ENCODE peak calls at places on chromosomes 11 and 22, in ten cellular contexts. J, U, I, A, X, N, T, V, B and O are unnamed samples.

GRCh38 chr11:118918128-118918685 is 7.5 kb downstream of the BCL9L start:
- DNase-seq in J (peak), U (peak), I (peak), A (peak), X (peak), N (peak), T (peak), V (peak), B (no peak), O (peak)

GRCh38 chr11:120039031-120039430 is 98.9 kb downstream of the TRIM29 start:
- DNase-seq in J (no peak), U (no peak), I (no peak), A (peak), X (no peak), N (no peak), T (no peak), V (no peak), B (no peak), O (no peak)

GRCh38 chr11:13550761-13551160 is 55.0 kb upstream of the PTH start:
- DNase-seq in J (no peak), U (no peak), I (no peak), A (no peak), X (no peak), N (no peak), T (no peak), V (no peak), B (no peak), O (no peak)

GRCh38 chr11:87866951-87867350 is 308.3 kb downstream of the RAB38 start:
- DNase-seq in J (no peak), U (no peak), I (no peak), A (no peak), X (no peak), N (no peak), T (no peak), V (no peak), B (no peak), O (no peak)

GRCh38 chr11:31799794-31800397 is 11.2 kb downstream of the PAX6 start:
- DNase-seq in J (no peak), U (no peak), I (no peak), A (peak), X (no peak), N (no peak), T (no peak), V (no peak), B (no peak), O (peak)

GRCh38 chr11:2777396-2777795 is 77.6 kb upstream of the KCNQ1OT1 start:
- DNase-seq in J (no peak), U (peak), I (peak), A (peak), X (peak), N (peak), T (no peak), V (peak), B (no peak), O (no peak)

GRCh38 chr22:46008291-46008690 is 31.3 kb upstream of the WNT7B start:
- DNase-seq in J (no peak), U (no peak), I (no peak), A (no peak), X (no peak), N (no peak), T (no peak), V (no peak), B (no peak), O (no peak)

GRCh38 chr11:128568166-128568778 is 19.1 kb downstream of the ETS1 start:
- DNase-seq in J (no peak), U (peak), I (no peak), A (peak), X (no peak), N (no peak), T (no peak), V (no peak), B (no peak), O (no peak)

GRCh38 chr11:66116576-66117361 is 46.7 kb downstream of the PACS1 start:
- DNase-seq in J (no peak), U (no peak), I (no peak), A (peak), X (no peak), N (no peak), T (no peak), V (no peak), B (no peak), O (no peak)

GRCh38 chr11:109865558-109866186 is 227.5 kb upstream of the ZC3H12C start:
- DNase-seq in J (no peak), U (peak), I (no peak), A (peak), X (peak), N (no peak), T (no peak), V (no peak), B (no peak), O (peak)

GRCh38 chr11:77968337-77968736 is 26.1 kb downstream of the INTS4 start:
- DNase-seq in J (no peak), U (no peak), I (no peak), A (no peak), X (no peak), N (no peak), T (no peak), V (no peak), B (no peak), O (no peak)

GRCh38 chr22:44892243-44892642 is 117.6 kb downstream of the PHF21B start:
- DNase-seq in J (no peak), U (no peak), I (no peak), A (peak), X (no peak), N (no peak), T (no peak), V (no peak), B (no peak), O (no peak)

GRCh38 chr11:37946155-37946766 is 1348.2 kb upstream of the RAG2 start:
- DNase-seq in J (peak), U (no peak), I (peak), A (peak), X (peak), N (no peak), T (peak), V (no peak), B (no peak), O (peak)

GRCh38 chr11:122931510-122931909 is 49.0 kb downstream of the JHY start:
- DNase-seq in J (no peak), U (no peak), I (no peak), A (no peak), X (no peak), N (no peak), T (no peak), V (no peak), B (no peak), O (no peak)

GRCh38 chr22:46607483-46608114 is 12.6 kb upstream of the GRAMD4 start:
- DNase-seq in J (no peak), U (no peak), I (no peak), A (no peak), X (no peak), N (no peak), T (no peak), V (peak), B (no peak), O (no peak)

GRCh38 chr11:123308077-123308476 is 113.0 kb upstream of the CLMP start:
- DNase-seq in J (peak), U (peak), I (peak), A (no peak), X (no peak), N (no peak), T (peak), V (no peak), B (no peak), O (no peak)

GRCh38 chr11:96388891-96389603 is 665 bp downstream of the CCDC82 start:
- DNase-seq in J (no peak), U (no peak), I (no peak), A (no peak), X (no peak), N (no peak), T (peak), V (no peak), B (no peak), O (peak)

GRCh38 chr11:33984682-33985389 is 66.7 kb upstream of the CAPRIN1 start:
- DNase-seq in J (peak), U (no peak), I (no peak), A (no peak), X (peak), N (no peak), T (peak), V (no peak), B (no peak), O (no peak)

GRCh38 chr11:35030716-35031213 is 108.2 kb upstream of the CD44 start:
- DNase-seq in J (peak), U (peak), I (peak), A (no peak), X (peak), N (peak), T (peak), V (no peak), B (no peak), O (no peak)

GRCh38 chr11:13030857-13031256 is 21.7 kb downstream of the RASSF10 start:
- DNase-seq in J (no peak), U (peak), I (no peak), A (no peak), X (no peak), N (peak), T (no peak), V (peak), B (no peak), O (no peak)

GRCh38 chr11:16917941-16918340 is 96.3 kb downstream of the PLEKHA7 start:
- DNase-seq in J (no peak), U (no peak), I (peak), A (no peak), X (peak), N (no peak), T (no peak), V (no peak), B (no peak), O (no peak)

GRCh38 chr11:79397252-79397651 is 43.6 kb downstream of the TENM4 start:
- DNase-seq in J (no peak), U (no peak), I (peak), A (no peak), X (no peak), N (no peak), T (peak), V (no peak), B (no peak), O (no peak)

GRCh38 chr11:59698506-59698905 is 15.1 kb downstream of the OR10V1 start:
- DNase-seq in J (peak), U (no peak), I (peak), A (no peak), X (no peak), N (no peak), T (no peak), V (no peak), B (no peak), O (no peak)

GRCh38 chr11:100731471-100731870 is 44.4 kb downstream of the ARHGAP42 start:
- DNase-seq in J (no peak), U (no peak), I (no peak), A (peak), X (no peak), N (no peak), T (no peak), V (no peak), B (no peak), O (no peak)

GRCh38 chr11:132111781-132112380 is 741.5 kb downstream of the NTM start:
- DNase-seq in J (peak), U (no peak), I (peak), A (no peak), X (peak), N (no peak), T (peak), V (no peak), B (no peak), O (no peak)

GRCh38 chr11:19919050-19919561 is 206.5 kb downstream of the NAV2 start:
- DNase-seq in J (peak), U (peak), I (peak), A (no peak), X (peak), N (no peak), T (peak), V (peak), B (no peak), O (no peak)

GRCh38 chr22:38259370-38259769 is 13.4 kb downstream of the TMEM184B start:
- DNase-seq in J (no peak), U (no peak), I (no peak), A (no peak), X (no peak), N (no peak), T (no peak), V (no peak), B (no peak), O (no peak)

GRCh38 chr11:118609380-118610219 is 2.2 kb downstream of the PHLDB1 start:
- DNase-seq in J (no peak), U (no peak), I (peak), A (peak), X (no peak), N (no peak), T (no peak), V (no peak), B (no peak), O (peak)

GRCh38 chr22:20747223-20747622 is 26.7 kb upstream of the SERPIND1 start:
- DNase-seq in J (no peak), U (no peak), I (no peak), A (no peak), X (no peak), N (no peak), T (no peak), V (no peak), B (no peak), O (no peak)

GRCh38 chr22:30575011-30575671 is 676 bp upstream of the GAL3ST1 start:
- DNase-seq in J (no peak), U (peak), I (peak), A (peak), X (no peak), N (peak), T (peak), V (no peak), B (no peak), O (peak)

GRCh38 chr11:76512851-76513653 is 68.2 kb downstream of the EMSY start:
- DNase-seq in J (peak), U (no peak), I (peak), A (no peak), X (peak), N (no peak), T (peak), V (no peak), B (no peak), O (peak)

GRCh38 chr11:114353448-114353847 is 46.9 kb downstream of the C11orf71 start:
- DNase-seq in J (peak), U (no peak), I (no peak), A (no peak), X (peak), N (no peak), T (peak), V (no peak), B (no peak), O (no peak)

GRCh38 chr11:129230006-129230405 is 37.9 kb upstream of the ARHGAP32 start:
- DNase-seq in J (peak), U (no peak), I (peak), A (no peak), X (peak), N (no peak), T (peak), V (no peak), B (no peak), O (no peak)

GRCh38 chr11:32328392-32328791 is 106.9 kb downstream of the WT1 start:
- DNase-seq in J (no peak), U (no peak), I (no peak), A (no peak), X (no peak), N (no peak), T (no peak), V (no peak), B (no peak), O (no peak)

GRCh38 chr11:117459979-117460300 is 132.3 kb downstream of the CEP164 start:
- DNase-seq in J (no peak), U (no peak), I (no peak), A (no peak), X (no peak), N (no peak), T (no peak), V (no peak), B (no peak), O (no peak)

GRCh38 chr11:96014234-96014633 is 90.3 kb upstream of the MTMR2 start:
- DNase-seq in J (peak), U (no peak), I (peak), A (no peak), X (peak), N (no peak), T (peak), V (no peak), B (no peak), O (no peak)

GRCh38 chr11:121321614-121322243 is 29.2 kb downstream of the SC5D start:
- DNase-seq in J (peak), U (peak), I (peak), A (peak), X (peak), N (no peak), T (peak), V (no peak), B (no peak), O (peak)

GRCh38 chr11:69014084-69014935 is 1.3 kb upstream of the MRGPRF start:
- DNase-seq in J (peak), U (peak), I (no peak), A (peak), X (no peak), N (peak), T (no peak), V (no peak), B (no peak), O (peak)

GRCh38 chr11:723120-723883 is 17.3 kb downstream of the EPS8L2 start:
- DNase-seq in J (peak), U (no peak), I (peak), A (no peak), X (peak), N (no peak), T (peak), V (peak), B (no peak), O (peak)

GRCh38 chr11:92739020-92739419 is 230.4 kb upstream of the MTNR1B start:
- DNase-seq in J (peak), U (no peak), I (peak), A (no peak), X (no peak), N (no peak), T (peak), V (no peak), B (no peak), O (no peak)

GRCh38 chr11:92740251-92740650 is 229.2 kb upstream of the MTNR1B start:
- DNase-seq in J (no peak), U (no peak), I (no peak), A (no peak), X (no peak), N (no peak), T (no peak), V (no peak), B (no peak), O (no peak)

GRCh38 chr11:92738281-92738680 is 231.2 kb upstream of the MTNR1B start:
- DNase-seq in J (no peak), U (no peak), I (peak), A (no peak), X (no peak), N (no peak), T (peak), V (no peak), B (no peak), O (no peak)

DNA sequence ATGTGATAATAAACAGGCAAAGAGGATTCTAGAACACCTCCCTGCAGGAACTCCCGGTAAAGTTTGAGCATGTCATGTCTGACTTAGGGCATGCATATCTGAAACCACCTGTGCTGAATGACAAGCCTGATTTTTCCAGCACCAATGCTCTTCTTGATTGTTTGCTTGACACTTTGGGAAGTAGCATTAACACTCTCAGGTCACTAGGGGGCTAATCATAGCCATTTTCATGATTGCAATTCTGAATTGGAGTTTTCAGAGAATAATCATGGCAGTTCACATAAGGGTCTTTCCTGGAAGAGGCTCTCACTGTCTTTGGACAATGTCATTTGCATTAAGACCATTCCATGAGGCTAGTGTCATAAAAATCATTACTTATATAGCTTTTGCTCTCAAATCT is 234.4 kb upstream of the MTNR1B start:
- DNase-seq in J (peak), U (no peak), I (peak), A (no peak), X (no peak), N (no peak), T (no peak), V (no peak), B (no peak), O (peak)
- TF ChIP-seq CTCF in J (peak), U (peak), I (peak), A (peak), X (peak), N (no peak), T (peak), V (no peak), B (peak), O (peak)

DNA sequence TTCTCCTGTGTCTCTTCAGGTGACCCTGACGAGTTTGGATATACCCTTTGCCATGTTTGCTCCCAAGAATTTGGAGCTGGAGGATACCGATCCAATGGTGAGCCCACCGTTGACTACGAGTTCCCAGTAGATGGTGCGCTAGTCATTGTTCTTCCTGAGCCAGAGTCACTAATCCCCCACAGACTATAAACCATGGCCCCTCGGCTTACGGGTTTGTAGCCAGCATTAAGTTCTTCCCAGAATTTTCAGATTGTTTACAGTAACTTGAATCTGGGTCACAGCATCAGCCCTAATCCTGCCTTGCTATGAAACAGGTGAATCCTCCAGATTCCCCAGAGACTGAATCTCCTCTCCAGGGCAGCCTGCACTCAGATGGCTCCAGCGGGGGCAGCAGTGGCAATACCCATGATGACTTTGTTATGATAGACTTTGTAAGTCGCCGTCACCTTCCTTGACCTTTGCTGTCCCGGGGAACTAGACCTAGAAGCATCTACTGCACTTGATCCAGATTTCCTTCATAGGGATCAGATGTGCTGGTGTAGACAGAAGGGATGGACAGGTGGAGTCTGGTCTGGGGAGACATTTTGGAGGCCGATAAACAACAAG is 31.8 kb downstream of the ARHGAP1 start:
- DNase-seq in J (no peak), U (no peak), I (no peak), A (no peak), X (no peak), N (no peak), T (no peak), V (no peak), B (no peak), O (no peak)
- TF ChIP-seq CTCF in J (no peak), U (no peak), I (no peak), A (no peak), X (no peak), N (no peak), T (no peak), V (no peak), B (no peak), O (no peak)

DNA sequence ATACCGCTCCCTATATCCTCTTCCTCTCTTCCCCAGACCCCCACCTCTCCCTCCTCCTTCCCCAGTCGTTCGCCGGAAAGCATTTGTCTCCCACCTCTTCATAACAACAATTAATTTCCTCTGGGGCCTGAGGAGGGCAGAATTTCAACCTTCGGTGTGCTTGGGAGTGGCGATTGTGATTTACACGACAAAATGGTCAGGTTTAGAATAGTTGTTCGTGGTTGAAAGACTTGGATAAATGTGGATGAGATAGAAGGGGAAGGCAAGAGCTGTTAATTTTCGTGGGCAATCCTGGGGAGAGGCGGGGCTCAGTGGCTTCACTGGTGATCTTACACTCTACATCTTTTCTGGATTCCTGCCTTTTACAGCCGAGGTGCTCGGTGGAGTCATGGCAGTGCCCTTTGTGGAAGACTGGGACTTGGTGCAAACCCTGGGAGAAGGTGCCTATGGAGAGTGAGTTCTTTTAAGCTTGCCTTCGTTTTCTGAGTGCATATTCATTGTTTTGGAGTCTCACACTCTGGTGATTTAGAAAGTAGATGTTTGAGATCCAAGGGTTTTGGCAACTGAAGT is 1.5 kb downstream of the CHEK1 start:
- DNase-seq in J (no peak), U (no peak), I (no peak), A (no peak), X (no peak), N (no peak), T (no peak), V (no peak), B (no peak), O (peak)
- TF ChIP-seq CTCF in J (peak), U (peak), I (peak), A (peak), X (peak), N (no peak), T (peak), V (no peak), B (peak), O (peak)

GRCh38 chr11:64848779-64849599 is 4.5 kb upstream of the CDC42BPG start:
- DNase-seq in J (no peak), U (no peak), I (no peak), A (peak), X (peak), N (no peak), T (no peak), V (peak), B (no peak), O (peak)

GRCh38 chr11:64851831-64852337 is 7.4 kb upstream of the CDC42BPG start:
- DNase-seq in J (no peak), U (no peak), I (no peak), A (no peak), X (no peak), N (no peak), T (no peak), V (no peak), B (no peak), O (no peak)

GRCh38 chr11:64852804-64853520 is 8.5 kb upstream of the CDC42BPG start:
- DNase-seq in J (no peak), U (no peak), I (no peak), A (no peak), X (no peak), N (no peak), T (no peak), V (no peak), B (no peak), O (no peak)

GRCh38 chr11:64849600-64850356 is 5.3 kb upstream of the CDC42BPG start:
- DNase-seq in J (no peak), U (peak), I (peak), A (no peak), X (no peak), N (peak), T (peak), V (no peak), B (no peak), O (no peak)

GRCh38 chr11:64850979-64851567 is 6.6 kb upstream of the CDC42BPG start:
- DNase-seq in J (no peak), U (no peak), I (no peak), A (peak), X (no peak), N (no peak), T (no peak), V (no peak), B (no peak), O (peak)
- TF ChIP-seq CTCF in J (no peak), U (no peak), I (no peak), A (peak), X (no peak), N (no peak), T (no peak), V (no peak), B (no peak), O (no peak)